ENCODE peak calls at places on chromosome 22, in nine cellular contexts. F, C, I, Z, W, B, D, X and G are unnamed samples.

GRCh38 chr22:34992672-34993071 is 73.3 kb upstream of the ISX start:
- DNase-seq in F (no peak), C (peak), I (no peak), Z (no peak), W (peak), B (no peak), D (no peak), X (no peak), G (no peak)

GRCh38 chr22:37273126-37273845 is 9.0 kb upstream of the CYTH4 start:
- DNase-seq in F (peak), C (peak), I (no peak), Z (no peak), W (no peak), B (no peak), D (no peak), X (peak), G (no peak)

GRCh38 chr22:19358195-19358594 is 66.7 kb upstream of the CLTCL1 start:
- DNase-seq in F (no peak), C (no peak), I (no peak), Z (no peak), W (no peak), B (no peak), D (no peak), X (no peak), G (no peak)

GRCh38 chr22:47171441-47172221 is 409.2 kb downstream of the TBC1D22A start:
- DNase-seq in F (no peak), C (no peak), I (no peak), Z (no peak), W (no peak), B (no peak), D (no peak), X (no peak), G (no peak)

GRCh38 chr22:31646186-31647019 is 15.6 kb downstream of the PISD start:
- DNase-seq in F (peak), C (peak), I (peak), Z (peak), W (peak), B (no peak), D (no peak), X (peak), G (no peak)

GRCh38 chr22:23533328-23533762 is 46.7 kb downstream of the IGLL1 start:
- DNase-seq in F (no peak), C (peak), I (peak), Z (peak), W (peak), B (no peak), D (no peak), X (peak), G (no peak)

GRCh38 chr22:22720201-22720723 is 75.8 kb downstream of the GGTLC2 start:
- DNase-seq in F (peak), C (peak), I (peak), Z (peak), W (peak), B (no peak), D (no peak), X (peak), G (no peak)

GRCh38 chr22:29022101-29022817 is 39.4 kb downstream of the C22orf31 start:
- DNase-seq in F (no peak), C (peak), I (no peak), Z (no peak), W (no peak), B (no peak), D (no peak), X (peak), G (no peak)

GRCh38 chr22:44730490-44731356 is 21.7 kb upstream of the ARHGAP8 start:
- DNase-seq in F (no peak), C (no peak), I (no peak), Z (no peak), W (no peak), B (no peak), D (no peak), X (no peak), G (no peak)

GRCh38 chr22:26553056-26553752 is 36.7 kb downstream of the TPST2 start:
- DNase-seq in F (no peak), C (peak), I (no peak), Z (no peak), W (no peak), B (no peak), D (peak), X (peak), G (no peak)

GRCh38 chr22:40044870-40045834 is 50.4 kb downstream of the FAM83F start:
- DNase-seq in F (peak), C (peak), I (peak), Z (peak), W (peak), B (peak), D (peak), X (peak), G (peak)

GRCh38 chr22:17924735-17925727 is 99.3 kb downstream of the MICAL3 start:
- DNase-seq in F (no peak), C (peak), I (no peak), Z (no peak), W (peak), B (no peak), D (no peak), X (peak), G (no peak)

GRCh38 chr22:45476814-45477213 is 25.9 kb upstream of the FBLN1 start:
- DNase-seq in F (no peak), C (no peak), I (no peak), Z (no peak), W (no peak), B (no peak), D (no peak), X (no peak), G (no peak)

GRCh38 chr22:31944700-31945477 is 554 bp downstream of the YWHAH start:
- DNase-seq in F (peak), C (peak), I (peak), Z (peak), W (peak), B (no peak), D (no peak), X (no peak), G (no peak)

GRCh38 chr22:20562607-20563463 is 55.4 kb downstream of the MED15 start:
- DNase-seq in F (no peak), C (no peak), I (no peak), Z (no peak), W (no peak), B (no peak), D (no peak), X (no peak), G (no peak)

GRCh38 chr22:23774922-23775436 is 2.3 kb downstream of the MMP11 start:
- DNase-seq in F (no peak), C (peak), I (no peak), Z (no peak), W (peak), B (no peak), D (no peak), X (peak), G (no peak)